ENCODE peak calls at places on chromosomes 4 and X, in five cellular contexts. I is endothelial cell of umbilical vein, H is A549, A is SK-N-SH, R is HepG2. D is an unnamed sample.

GRCh38 chr4:168257663-168258235 is 60.8 kb downstream of the DDX60 start:
- DNase-seq in I (no peak), H (no peak), A (no peak), R (no peak), D (peak)

GRCh38 chrX:63764946-63765345 is 20.1 kb downstream of the ARHGEF9 start:
- DNase-seq in I (peak), H (no peak), A (no peak), R (no peak), D (no peak)

GRCh38 chr4:143095447-143095846 is 89.3 kb upstream of the USP38 start:
- DNase-seq in I (no peak), H (no peak), A (no peak), R (no peak), D (no peak)

GRCh38 chr4:128660361-128660964 is 149.0 kb upstream of the JADE1 start:
- DNase-seq in I (no peak), H (no peak), A (no peak), R (no peak), D (no peak)

GRCh38 chr4:91454111-91454510 is 849.7 kb upstream of the GRID2 start:
- DNase-seq in I (no peak), H (no peak), A (no peak), R (no peak), D (no peak)

GRCh38 chrX:131821945-131822622 is 201.0 kb upstream of the STK26 start:
- DNase-seq in I (no peak), H (no peak), A (peak), R (no peak), D (no peak)

GRCh38 chrX:9438950-9439494 is 25.8 kb upstream of the TBL1X start:
- DNase-seq in I (no peak), H (no peak), A (no peak), R (no peak), D (no peak)

GRCh38 chr4:176185068-176185467 is 10.3 kb downstream of the SPATA4 start:
- DNase-seq in I (no peak), H (no peak), A (no peak), R (no peak), D (no peak)

GRCh38 chr4:56465599-56466295 is 1.7 kb upstream of the SRP72 start:
- DNase-seq in I (no peak), H (no peak), A (no peak), R (no peak), D (no peak)

GRCh38 chr4:112274959-112275358 is 10.7 kb downstream of the TIFA start:
- DNase-seq in I (no peak), H (no peak), A (no peak), R (no peak), D (no peak)

GRCh38 chr4:6925357-6925836 is 15.8 kb downstream of the TBC1D14 start:
- DNase-seq in I (no peak), H (no peak), A (no peak), R (no peak), D (peak)

GRCh38 chr4:183969596-183969995 is 64.5 kb downstream of the STOX2 start:
- DNase-seq in I (no peak), H (no peak), A (no peak), R (no peak), D (no peak)

GRCh38 chrX:151398346-151398745 is 1.3 kb downstream of the VMA21 start:
- DNase-seq in I (no peak), H (no peak), A (no peak), R (no peak), D (peak)

GRCh38 chrX:141341341-141341740 is 99.0 kb upstream of the SPANXC start:
- DNase-seq in I (peak), H (peak), A (no peak), R (no peak), D (no peak)

GRCh38 chr4:101501421-101501820 is 154.1 kb upstream of the PPP3CA start:
- DNase-seq in I (no peak), H (no peak), A (no peak), R (no peak), D (no peak)

GRCh38 chr4:47490550-47490949 is 5.5 kb downstream of the ATP10D start:
- DNase-seq in I (peak), H (peak), A (peak), R (peak), D (peak)

GRCh38 chr4:86331362-86331761 is 28.5 kb downstream of the MAPK10 start:
- DNase-seq in I (no peak), H (no peak), A (no peak), R (no peak), D (no peak)

GRCh38 chr4:2604614-2605013 is 68.2 kb downstream of the FAM193A start:
- DNase-seq in I (no peak), H (no peak), A (no peak), R (no peak), D (no peak)

GRCh38 chr4:139243448-139244365 is 36.3 kb downstream of the MGARP start:
- DNase-seq in I (peak), H (no peak), A (no peak), R (peak), D (no peak)

GRCh38 chr4:141078871-141079270 is 54.4 kb downstream of the RNF150 start:
- DNase-seq in I (no peak), H (no peak), A (no peak), R (no peak), D (no peak)

GRCh38 chr4:123952530-123953274 is 556.1 kb downstream of the SPRY1 start:
- DNase-seq in I (no peak), H (no peak), A (no peak), R (no peak), D (no peak)

GRCh38 chrX:115898382-115899001 is 272.1 kb upstream of the AGTR2 start:
- DNase-seq in I (no peak), H (no peak), A (peak), R (peak), D (peak)

GRCh38 chr4:8699063-8699385 is 106.5 kb downstream of the CPZ start:
- DNase-seq in I (no peak), H (no peak), A (no peak), R (no peak), D (no peak)

GRCh38 chr4:71290074-71290473 is 48.7 kb upstream of the SLC4A4 start:
- DNase-seq in I (no peak), H (no peak), A (no peak), R (no peak), D (no peak)

GRCh38 chrX:13938053-13938765 is 91.5 kb downstream of the GEMIN8 start:
- DNase-seq in I (no peak), H (peak), A (peak), R (no peak), D (peak)

GRCh38 chrX:38247051-38247450 is 26.4 kb upstream of the SRPX start:
- DNase-seq in I (no peak), H (no peak), A (no peak), R (no peak), D (no peak)

GRCh38 chrX:139106111-139106510 is 394.6 kb upstream of the FGF13 start:
- DNase-seq in I (no peak), H (no peak), A (no peak), R (no peak), D (no peak)

GRCh38 chr4:61583696-61584095 is 383.6 kb downstream of the ADGRL3 start:
- DNase-seq in I (no peak), H (no peak), A (no peak), R (no peak), D (no peak)

GRCh38 chrX:12771445-12772069 is 19.7 kb upstream of the PRPS2 start:
- DNase-seq in I (peak), H (peak), A (peak), R (no peak), D (peak)

DNA sequence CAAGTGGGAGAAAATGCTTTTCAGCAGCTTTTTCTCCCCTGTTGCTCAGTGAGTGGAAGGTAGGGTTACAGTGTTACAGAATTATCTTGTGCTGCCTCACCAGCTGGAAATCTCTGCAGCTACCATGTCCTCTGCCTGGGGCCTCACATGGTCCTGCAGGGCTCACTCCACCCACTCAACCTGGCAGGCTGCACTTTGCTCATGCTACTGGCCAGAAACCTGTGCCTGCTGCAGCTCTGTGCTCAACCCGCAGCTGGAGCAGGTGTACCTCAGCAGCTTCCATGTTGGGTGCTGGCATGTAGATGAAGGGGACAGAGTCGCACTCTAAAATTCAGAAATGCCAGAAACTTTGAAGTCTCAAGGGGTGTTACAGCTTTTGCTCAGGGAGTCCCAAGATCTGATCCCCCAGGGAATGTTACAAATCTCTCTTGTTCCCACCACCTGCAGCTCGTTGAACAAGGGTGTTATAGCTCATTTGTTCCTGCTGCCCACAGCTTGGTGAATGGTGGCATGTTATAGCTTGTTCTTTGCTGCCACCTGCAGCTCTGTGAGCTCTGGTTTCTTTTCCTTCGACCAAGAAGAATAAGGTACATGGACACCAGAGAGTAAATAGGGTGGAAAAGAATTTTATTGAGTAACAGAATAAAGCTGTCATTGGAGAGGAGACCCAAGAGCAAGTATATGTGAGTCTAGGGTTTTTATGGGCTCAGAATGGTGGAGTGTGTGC is 845.8 kb downstream of the TECRL start:
- DNase-seq in I (no peak), H (no peak), A (no peak), R (no peak), D (peak)
- TF ChIP-seq CTCF in I (no peak), H (no peak), A (no peak), R (peak), D (peak)

DNA sequence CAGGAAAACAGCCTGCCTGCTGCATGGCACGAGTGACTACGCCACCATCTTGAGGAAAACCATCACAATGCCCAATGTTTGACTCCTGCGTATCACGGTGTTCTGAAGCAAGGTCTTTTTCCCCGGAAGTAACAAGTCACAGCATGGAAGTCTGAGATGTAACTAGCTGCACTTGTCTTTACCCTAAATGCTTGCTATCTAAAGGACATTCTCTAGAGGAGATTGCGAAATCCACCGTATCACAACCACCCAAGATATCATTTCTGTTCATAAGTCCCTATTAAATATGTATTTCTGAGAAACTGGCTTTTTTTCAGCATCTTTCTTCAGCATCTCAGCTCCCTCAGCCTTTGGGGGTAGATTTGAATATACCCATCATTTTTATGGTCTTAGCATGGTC is 1565.1 kb downstream of the ARAP2 start:
- DNase-seq in I (no peak), H (no peak), A (no peak), R (no peak), D (no peak)
- H3K4me3 ChIP-seq in I (no peak), H (no peak), A (peak), R (no peak), D (no peak)

GRCh38 chr4:4440333-4441061 is 53.6 kb downstream of the NSG1 start:
- DNase-seq in I (no peak), H (no peak), A (no peak), R (no peak), D (no peak)
- TF ChIP-seq MAX in I (no peak), H (no peak), A (no peak), R (no peak), D (no peak)

GRCh38 chrX:138026211-138026610 is 460.3 kb downstream of the ZIC3 start:
- DNase-seq in I (no peak), H (peak), A (peak), R (no peak), D (peak)
- TF ChIP-seq CTCF in I (no peak), H (peak), A (peak), R (no peak), D (peak)